ENCODE peak calls at places on chromosomes 6 and 20, in nine cellular contexts. C, I, W, Z, Y, A, E, L and T are unnamed samples.
A peak's percentile ranks its signal among the peaks of the same experiment; 100 is the strongest.

GRCh38 chr6:3294396-3294795 is 35.6 kb downstream of the PSMG4 start:
- DNase-seq in Z (no peak), Y (no peak), I (no peak), C (no peak), W (no peak), L (no peak), A (no peak), E (no peak), T (no peak)

GRCh38 chr6:56914791-56915658 is 39.9 kb upstream of the BEND6 start:
- DNase-seq in I (no peak), C (no peak), A (no peak), Y (no peak), W (no peak), E (peak; percentile 39), L (no peak), Z (no peak), T (peak; percentile 24)

GRCh38 chr6:18211338-18211737 is 53.0 kb downstream of the DEK start:
- DNase-seq in E (no peak), Z (no peak), C (no peak), W (no peak), Y (no peak), A (no peak), L (no peak), I (no peak), T (no peak)

GRCh38 chr6:100730001-100730400 is 151.1 kb downstream of the ASCC3 start:
- DNase-seq in W (no peak), C (no peak), I (no peak), L (no peak), E (no peak), Y (no peak), Z (no peak), A (no peak), T (no peak)

GRCh38 chr20:63124092-63124781 is 91.7 kb downstream of the YTHDF1 start:
- DNase-seq in Z (no peak), L (no peak), C (peak; percentile 62), W (no peak), Y (no peak), I (no peak), E (peak; percentile 7), A (no peak), T (peak; percentile 1)

GRCh38 chr6:78810146-78810545 is 57.2 kb upstream of the IRAK1BP1 start:
- DNase-seq in A (no peak), Y (no peak), I (peak; percentile 22), C (peak; percentile 50), Z (no peak), L (no peak), E (no peak), W (no peak), T (no peak)

GRCh38 chr6:79764758-79765157 is 133.6 kb downstream of the SH3BGRL2 start:
- DNase-seq in C (no peak), I (no peak), W (no peak), A (no peak), L (no peak), E (no peak), Z (no peak), Y (no peak), T (no peak)

GRCh38 chr6:136969433-136969832 is 47.3 kb downstream of the SLC35D3 start:
- DNase-seq in A (no peak), Z (no peak), E (no peak), Y (no peak), C (no peak), L (peak; percentile 93), W (no peak), I (no peak), T (no peak)

GRCh38 chr6:161701051-161701450 is 427.2 kb upstream of the AGPAT4 start:
- DNase-seq in Z (no peak), I (no peak), W (no peak), C (no peak), E (no peak), Y (no peak), A (no peak), L (no peak), T (no peak)

GRCh38 chr6:106643061-106643460 is 13.7 kb downstream of the QRSL1 start:
- DNase-seq in L (no peak), Y (no peak), E (no peak), Z (no peak), C (peak; percentile 69), A (no peak), I (no peak), W (no peak), T (no peak)

GRCh38 chr20:54098044-54098443 is 27.6 kb upstream of the BCAS1 start:
- DNase-seq in Y (no peak), A (no peak), E (no peak), I (no peak), W (no peak), Z (no peak), C (no peak), L (no peak), T (no peak)

GRCh38 chr6:45970326-45970725 is 45.3 kb downstream of the CLIC5 start:
- DNase-seq in Y (no peak), L (no peak), A (peak; percentile 77), E (no peak), Z (no peak), W (no peak), C (no peak), I (no peak), T (no peak)

GRCh38 chr6:111992851-111993250 is 61.1 kb upstream of the CCN6 start:
- DNase-seq in Y (no peak), L (no peak), C (peak; percentile 52), I (no peak), W (no peak), A (no peak), E (no peak), Z (peak; percentile 66), T (no peak)

GRCh38 chr20:9927224-9927623 is 88.3 kb upstream of the PAK5 start:
- DNase-seq in L (no peak), E (no peak), W (no peak), I (no peak), A (no peak), Y (no peak), C (no peak), Z (no peak), T (no peak)

GRCh38 chr6:111789593-111789992 is 83.7 kb downstream of the FYN start:
- DNase-seq in Y (no peak), W (no peak), L (peak; percentile 23), I (no peak), A (no peak), Z (no peak), E (no peak), C (peak; percentile 40), T (no peak)

GRCh38 chr20:20271277-20271676 is 96.6 kb upstream of the INSM1 start:
- DNase-seq in Y (no peak), C (no peak), I (no peak), Z (no peak), A (no peak), E (no peak), L (no peak), W (no peak), T (no peak)

DNA sequence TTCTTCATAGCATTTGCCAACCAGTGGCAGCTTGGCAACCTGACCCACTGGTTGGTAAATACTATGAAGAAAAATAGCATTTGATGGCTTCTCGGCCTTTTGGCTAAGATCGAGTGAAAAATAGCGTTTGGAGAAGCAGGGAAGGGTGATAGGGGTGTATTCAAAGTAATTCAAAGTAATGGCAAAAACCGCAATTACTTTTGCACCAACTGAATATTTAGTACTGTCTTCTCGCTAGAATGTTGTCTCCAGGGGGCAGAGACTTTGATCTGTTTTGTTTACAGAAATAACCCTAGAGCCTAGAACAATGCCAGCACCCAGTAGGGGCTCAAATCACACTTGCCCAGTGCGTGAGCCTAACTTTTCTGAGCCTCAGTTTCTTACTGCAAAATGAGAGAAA is 106.1 kb downstream of the CDC5L start:
- DNase-seq in E (no peak), C (no peak), L (no peak), W (no peak), I (no peak), Y (no peak), A (no peak), Z (no peak), T (no peak)
- H3K27ac ChIP-seq in E (no peak overlapping the region), C (no peak overlapping the region), L (peak overlapping the region; percentile 45), W (no peak overlapping the region), I (no peak overlapping the region), Y (no peak overlapping the region), A (peak overlapping the region; percentile 79), Z (no peak overlapping the region), T (no peak overlapping the region)

DNA sequence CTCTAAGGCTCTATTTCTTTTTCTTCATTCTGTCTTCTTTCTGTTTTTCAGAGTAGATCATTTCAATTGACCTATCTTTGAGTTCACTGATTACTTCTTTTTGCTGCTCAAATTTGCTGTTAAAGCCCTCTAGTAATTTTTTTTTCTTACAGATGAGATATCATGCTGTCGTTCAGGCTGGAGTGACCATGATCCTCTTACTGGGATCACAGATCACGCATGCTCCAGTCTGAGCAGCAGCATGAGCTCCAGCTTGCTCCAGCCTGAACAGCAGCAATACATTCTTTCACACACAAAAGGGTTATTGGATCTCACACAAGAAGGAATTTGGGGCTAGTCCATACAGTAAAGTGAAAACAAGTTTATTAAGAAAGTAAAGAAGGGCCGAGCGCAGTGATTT is 12.3 kb upstream of the TRIM38 start:
- DNase-seq in I (no peak), E (no peak), Z (no peak), W (no peak), C (no peak), L (no peak), Y (no peak), A (no peak), T (no peak)
- H3K9me3 ChIP-seq in I (no peaks in the 10 kb centered on the region), E (no peaks in the 10 kb centered on the region), Z (no peaks in the 10 kb centered on the region), W (no peaks in the 10 kb centered on the region), C (no peaks in the 10 kb centered on the region), L (peaks cover 4% of the 10 kb centered on the region), Y (no peaks in the 10 kb centered on the region), A (peaks cover 2% of the 10 kb centered on the region), T (no peaks in the 10 kb centered on the region)

DNA sequence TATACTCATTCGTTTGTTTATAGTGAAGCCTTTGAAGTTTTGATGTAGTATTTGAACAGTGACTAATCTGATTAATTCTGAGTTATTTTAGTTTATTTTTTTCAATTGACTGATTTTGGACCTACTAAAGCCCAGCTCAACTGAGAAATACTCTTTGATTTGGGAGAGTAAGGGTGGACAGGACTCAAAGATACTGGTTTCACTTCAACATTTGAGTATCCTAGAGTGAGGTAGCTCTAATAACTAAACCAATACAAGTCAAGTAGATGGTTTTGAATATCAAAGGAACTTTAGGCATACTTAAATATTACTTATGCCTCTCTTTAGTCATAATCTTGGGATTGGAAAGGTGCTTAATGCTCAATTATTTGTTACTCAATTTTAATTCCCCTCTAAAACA is 65.6 kb downstream of the ZNF292 start:
- DNase-seq in E (no peak), L (no peak), W (no peak), Z (no peak), A (no peak), I (no peak), C (no peak), Y (no peak), T (no peak)
- H3K4me1 ChIP-seq in E (peaks cover 7% of the 10 kb centered on the region), L (no peaks in the 10 kb centered on the region), W (no peaks in the 10 kb centered on the region), Z (no peaks in the 10 kb centered on the region), A (no peaks in the 10 kb centered on the region), I (no peaks in the 10 kb centered on the region), C (no peaks in the 10 kb centered on the region), Y (no peaks in the 10 kb centered on the region), T (no peaks in the 10 kb centered on the region)

DNA sequence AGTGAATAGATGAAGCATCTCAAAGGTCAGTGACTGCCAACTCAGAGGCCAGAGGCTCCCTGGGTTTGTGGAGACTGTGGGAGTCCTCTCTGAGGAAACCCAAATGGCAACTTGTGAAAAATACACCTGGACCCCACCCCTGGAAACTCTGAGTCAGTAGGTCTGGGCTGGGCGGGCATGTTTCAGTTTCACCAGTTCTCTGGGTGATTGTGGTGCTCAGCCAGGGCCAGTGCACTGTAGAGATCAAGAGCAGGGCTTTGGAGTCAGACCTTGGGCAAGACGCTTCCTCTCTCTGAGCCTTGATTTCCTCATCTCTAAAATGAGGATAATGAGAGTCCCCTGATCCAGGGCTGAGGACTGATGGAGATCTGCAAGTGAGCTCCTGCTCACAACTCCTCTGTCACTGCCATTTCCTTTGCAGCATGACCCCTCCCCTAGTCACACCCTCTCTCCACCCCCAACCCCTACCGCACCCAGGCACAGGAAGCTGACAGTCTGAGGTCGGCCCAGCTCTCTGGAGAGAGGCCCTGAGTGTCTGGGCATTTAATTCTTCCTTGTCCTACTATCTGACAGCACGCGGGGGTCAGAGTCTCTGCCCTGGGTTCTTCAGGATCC is 5.1 kb downstream of the DEF6 start:
- DNase-seq in A (no peak), Y (peak; percentile 57), E (peak; percentile 55), C (peak; percentile 9), I (no peak), Z (peak; percentile 90), W (no peak), L (peak; percentile 74), T (peak; percentile 59)
- H3K27ac ChIP-seq in A (no peak overlapping the region), Y (no peak overlapping the region), E (no peak overlapping the region), C (no peak overlapping the region), I (no peak overlapping the region), Z (peak overlapping the region; percentile 91), W (no peak overlapping the region), L (peak overlapping the region; percentile 65), T (peak overlapping the region; percentile 36)